ENCODE peak calls at places on chromosomes 11 and 22, in six cellular contexts. O is heart right ventricle; H is mesenchymal stem cell; F is Peyer's patch; A is CD4-positive, CD25-positive, alpha-beta regulatory T cell; E is right cardiac atrium. I is an unnamed sample.

GRCh38 chr11:73227571-73228211 is 9.6 kb downstream of the P2RY2 start:
- DNase-seq in O (no peak), H (no peak), F (peak; percentile 64), A (no peak), E (no peak), I (peak; percentile 32)

GRCh38 chr11:11582261-11582701 is 39.5 kb downstream of the GALNT18 start:
- DNase-seq in O (peak; percentile 46), H (no peak), F (no peak), A (no peak), E (no peak), I (no peak)

GRCh38 chr11:113114452-113115027 is 153.3 kb downstream of the NCAM1 start:
- DNase-seq in O (peak; percentile 59), H (peak; percentile 60), F (peak; percentile 55), A (no peak), E (peak; percentile 56), I (peak; percentile 77)

GRCh38 chr22:37484115-37485005 is 1.8 kb downstream of the MFNG start:
- DNase-seq in O (peak; percentile 63), H (no peak), F (peak; percentile 97), A (peak; percentile 64), E (peak; percentile 81), I (peak; percentile 69)

GRCh38 chr22:25749420-25750169 is 7.6 kb downstream of the MYO18B start:
- DNase-seq in O (no peak), H (no peak), F (no peak), A (no peak), E (no peak), I (no peak)

GRCh38 chr11:65921033-65921555 is 1.9 kb downstream of the DRAP1 start:
- DNase-seq in O (no peak), H (no peak), F (no peak), A (no peak), E (no peak), I (no peak)

GRCh38 chr11:29119691-29120328 is 897.0 kb downstream of the KCNA4 start:
- DNase-seq in O (no peak), H (peak; percentile 97), F (no peak), A (no peak), E (no peak), I (no peak)

GRCh38 chr11:72736452-72737069 is 15.6 kb downstream of the ARAP1 start:
- DNase-seq in O (peak; percentile 56), H (peak; percentile 90), F (peak; percentile 85), A (peak; percentile 39), E (no peak), I (peak; percentile 71)

GRCh38 chr22:44180706-44181032 is at the start of gene PARVG:
- DNase-seq in O (no peak), H (no peak), F (peak; percentile 80), A (peak; percentile 34), E (no peak), I (no peak)

GRCh38 chr22:44139773-44140172 is 41.0 kb upstream of the PARVG start:
- DNase-seq in O (no peak), H (no peak), F (no peak), A (no peak), E (no peak), I (no peak)

GRCh38 chr11:122209619-122210377 is 93.8 kb upstream of the BLID start:
- DNase-seq in O (peak; percentile 90), H (peak; percentile 76), F (no peak), A (no peak), E (peak; percentile 68), I (peak; percentile 54)

GRCh38 chr11:107562647-107563208 is 2.8 kb downstream of the ALKBH8 start:
- DNase-seq in O (no peak), H (peak; percentile 93), F (no peak), A (no peak), E (no peak), I (no peak)

GRCh38 chr11:69007978-69008381 is 5.1 kb downstream of the MRGPRF start:
- DNase-seq in O (no peak), H (peak; percentile 52), F (no peak), A (no peak), E (no peak), I (no peak)

GRCh38 chr11:73308963-73309960 is 1.2 kb downstream of the ARHGEF17 start:
- DNase-seq in O (peak; percentile 92), H (peak; percentile 98), F (peak; percentile 83), A (no peak), E (peak; percentile 95), I (peak; percentile 91)

DNA sequence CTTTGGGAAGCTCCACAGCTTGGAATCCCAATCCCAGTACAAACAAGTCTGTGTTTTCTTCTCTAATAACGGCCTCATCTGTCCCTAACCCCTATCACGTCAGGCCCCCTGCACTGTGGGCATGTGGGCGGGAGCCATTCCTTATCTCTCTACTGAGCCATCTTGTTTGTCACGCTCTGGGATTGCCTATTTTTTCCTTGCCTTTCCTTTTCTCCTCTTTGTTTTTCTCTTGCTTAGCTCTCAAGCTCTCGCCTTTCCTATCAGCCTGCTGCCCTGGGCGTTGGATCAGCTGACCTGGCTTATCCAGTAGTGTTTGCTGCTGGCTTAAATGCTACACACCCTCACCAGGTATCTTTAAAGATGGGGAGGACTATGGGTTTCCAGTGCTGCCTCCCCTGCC is 35.8 kb downstream of the ARHGAP1 start:
- DNase-seq in O (no peak), H (no peak), F (no peak), A (no peak), E (no peak), I (no peak)
- H3K4me1 ChIP-seq in O (peaks cover 52% of the 10 kb centered on the region), H (peaks cover 3% of the 10 kb centered on the region), F (no peaks in the 10 kb centered on the region), A (peaks cover 1% of the 10 kb centered on the region), E (peaks cover 6% of the 10 kb centered on the region), I (no peaks in the 10 kb centered on the region)

GRCh38 chr11:102771351-102771750 is 9.1 kb downstream of the MMP10 start:
- DNase-seq in O (no peak), H (peak; percentile 54), F (no peak), A (no peak), E (no peak), I (no peak)
- H3K27me3 ChIP-seq in O (peaks cover 11% of the 10 kb centered on the region), H (no peaks in the 10 kb centered on the region), F (peaks cover 4% of the 10 kb centered on the region), A (peaks cover 3% of the 10 kb centered on the region), E (no peaks in the 10 kb centered on the region), I (no peaks in the 10 kb centered on the region)

DNA sequence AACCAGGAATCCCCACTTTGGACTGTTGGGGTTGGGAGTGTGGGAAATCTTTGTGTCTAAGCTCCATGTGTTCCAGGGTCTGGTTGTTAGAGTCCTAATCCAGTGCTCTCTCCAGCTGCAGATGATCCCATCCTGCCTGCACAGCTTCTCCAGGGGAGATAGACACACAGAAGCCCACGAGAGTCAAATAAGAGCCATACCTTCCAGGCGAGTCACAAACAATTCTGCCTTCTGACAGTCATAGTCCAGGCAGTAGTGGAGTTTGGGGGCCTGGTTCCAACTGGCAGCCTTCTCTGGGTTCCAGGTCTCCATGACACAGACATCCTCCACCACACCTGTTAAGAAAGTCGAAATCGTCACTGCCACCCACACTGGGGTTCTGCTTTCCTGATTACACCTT is 32.1 kb downstream of the SYT13 start:
- DNase-seq in O (no peak), H (peak; percentile 5), F (no peak), A (no peak), E (no peak), I (no peak)
- H3K4me1 ChIP-seq in O (peaks cover 3% of the 10 kb centered on the region), H (peaks cover 9% of the 10 kb centered on the region), F (no peaks in the 10 kb centered on the region), A (no peaks in the 10 kb centered on the region), E (no peaks in the 10 kb centered on the region), I (no peaks in the 10 kb centered on the region)

GRCh38 chr11:8025816-8026215 is 38.7 kb downstream of the EIF3F start:
- DNase-seq in O (no peak), H (peak; percentile 43), F (no peak), A (no peak), E (no peak), I (no peak)

GRCh38 chr11:8025123-8025522 is 38.0 kb downstream of the EIF3F start:
- DNase-seq in O (no peak), H (peak; percentile 23), F (peak; percentile 14), A (no peak), E (no peak), I (no peak)

GRCh38 chr11:8021920-8022319 is 34.8 kb downstream of the EIF3F start:
- DNase-seq in O (no peak), H (no peak), F (no peak), A (no peak), E (no peak), I (no peak)

GRCh38 chr11:8023831-8024555 is 36.9 kb downstream of the EIF3F start:
- DNase-seq in O (no peak), H (no peak), F (peak; percentile 15), A (no peak), E (no peak), I (no peak)

DNA sequence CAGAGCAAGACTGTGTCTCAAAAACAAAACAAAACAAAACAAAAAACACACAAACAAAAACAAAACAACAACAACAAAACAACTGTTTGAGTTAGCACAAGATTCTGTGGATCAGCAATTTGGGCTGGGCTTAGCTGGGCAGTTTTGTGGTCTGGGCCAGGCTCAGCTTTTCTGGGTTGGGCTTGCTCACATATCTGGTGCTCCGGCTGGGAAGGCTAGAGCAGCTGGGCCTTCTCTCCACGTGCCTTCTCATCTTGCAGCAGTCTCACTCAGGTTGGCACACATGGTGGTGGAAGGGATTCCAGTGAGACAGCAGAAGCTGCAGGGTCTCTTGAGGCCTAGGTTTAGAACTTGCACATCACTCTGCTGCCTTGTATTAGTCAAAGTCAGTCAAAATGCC is 35.7 kb downstream of the EIF3F start:
- DNase-seq in O (no peak), H (no peak), F (peak; percentile 18), A (no peak), E (no peak), I (no peak)
- H3K27me3 ChIP-seq in O (peaks cover 6% of the 10 kb centered on the region), H (peaks cover 25% of the 10 kb centered on the region), F (peaks cover 9% of the 10 kb centered on the region), A (peaks cover 13% of the 10 kb centered on the region), E (no peaks in the 10 kb centered on the region), I (peaks cover 2% of the 10 kb centered on the region)

GRCh38 chr11:47393163-47394049 is 15.0 kb upstream of the SLC39A13 start:
- DNase-seq in O (no peak), H (peak; percentile 82), F (peak; percentile 57), A (no peak), E (peak; percentile 38), I (peak; percentile 58)
- H3K4me1 ChIP-seq in O (peaks cover 25% of the 10 kb centered on the region), H (peaks cover 32% of the 10 kb centered on the region), F (peaks cover 25% of the 10 kb centered on the region), A (peaks cover 44% of the 10 kb centered on the region), E (peaks cover 3% of the 10 kb centered on the region), I (peaks cover 10% of the 10 kb centered on the region)

GRCh38 chr11:128896356-128896755 is 5.2 kb downstream of the KCNJ5 start:
- DNase-seq in O (no peak), H (no peak), F (no peak), A (no peak), E (no peak), I (no peak)
- H3K27me3 ChIP-seq in O (peaks cover 6% of the 10 kb centered on the region), H (peaks cover 45% of the 10 kb centered on the region), F (no peaks in the 10 kb centered on the region), A (peaks cover 12% of the 10 kb centered on the region), E (no peaks in the 10 kb centered on the region), I (no peaks in the 10 kb centered on the region)

GRCh38 chr11:129795089-129795488 is 20.6 kb upstream of the TMEM45B start:
- DNase-seq in O (no peak), H (no peak), F (no peak), A (no peak), E (no peak), I (no peak)
- H3K4me1 ChIP-seq in O (no peaks in the 10 kb centered on the region), H (no peaks in the 10 kb centered on the region), F (no peaks in the 10 kb centered on the region), A (no peaks in the 10 kb centered on the region), E (no peaks in the 10 kb centered on the region), I (no peaks in the 10 kb centered on the region)

I was measured in psoas muscle.